ENCODE peak calls at places on chromosomes 5 and 9, in seven cellular contexts. One of them, this sample, is unnamed.
A peak's percentile ranks its signal among the peaks of the same experiment; 100 is the strongest.

GRCh38 chr5:39106332-39106731 is 32.1 kb upstream of the RICTOR start:
- DNase-seq in SJSA1: peak; percentile 36
- DNase-seq in T-helper 9 cell: no peak
- DNase-seq in ureter: no peak
- DNase-seq in A172: no peak
- DNase-seq in NCI-H774: no peak
- DNase-seq in NCI-H345: no peak
- DNase-seq in this sample: no peak

GRCh38 chr5:122882836-122883235 is 37.4 kb downstream of the SNX24 start:
- DNase-seq in SJSA1: no peak
- DNase-seq in T-helper 9 cell: no peak
- DNase-seq in ureter: no peak
- DNase-seq in A172: peak; percentile 44
- DNase-seq in NCI-H774: no peak
- DNase-seq in NCI-H345: no peak
- DNase-seq in this sample: no peak

GRCh38 chr5:74413403-74414060 is 227.0 kb downstream of the ENC1 start:
- DNase-seq in SJSA1: no peak
- DNase-seq in T-helper 9 cell: no peak
- DNase-seq in ureter: no peak
- DNase-seq in A172: no peak
- DNase-seq in NCI-H774: no peak
- DNase-seq in NCI-H345: no peak
- DNase-seq in this sample: no peak

GRCh38 chr9:121156263-121156731 is 45.4 kb downstream of the RAB14 start:
- DNase-seq in SJSA1: peak; percentile 58
- DNase-seq in T-helper 9 cell: no peak
- DNase-seq in ureter: no peak
- DNase-seq in A172: peak; percentile 79
- DNase-seq in NCI-H774: no peak
- DNase-seq in NCI-H345: no peak
- DNase-seq in this sample: no peak

GRCh38 chr5:154446183-154447073 is 631 bp downstream of the SAP30L start:
- DNase-seq in SJSA1: peak; percentile 76
- DNase-seq in T-helper 9 cell: peak; percentile 45
- DNase-seq in ureter: peak; percentile 54
- DNase-seq in A172: peak; percentile 60
- DNase-seq in NCI-H774: no peak
- DNase-seq in NCI-H345: peak; percentile 39
- DNase-seq in this sample: peak; percentile 47

GRCh38 chr5:4989121-4989520 is 151.0 kb upstream of the ADAMTS16 start:
- DNase-seq in SJSA1: no peak
- DNase-seq in T-helper 9 cell: no peak
- DNase-seq in ureter: no peak
- DNase-seq in A172: no peak
- DNase-seq in NCI-H774: no peak
- DNase-seq in NCI-H345: no peak
- DNase-seq in this sample: no peak

GRCh38 chr5:142960309-142960696 is 190.1 kb downstream of the ARHGAP26 start:
- DNase-seq in SJSA1: peak; percentile 78
- DNase-seq in T-helper 9 cell: no peak
- DNase-seq in ureter: no peak
- DNase-seq in A172: peak; percentile 94
- DNase-seq in NCI-H774: no peak
- DNase-seq in NCI-H345: no peak
- DNase-seq in this sample: no peak

GRCh38 chr5:150624334-150625163 is 15.9 kb upstream of the SYNPO start:
- DNase-seq in SJSA1: no peak
- DNase-seq in T-helper 9 cell: peak; percentile 19
- DNase-seq in ureter: no peak
- DNase-seq in A172: no peak
- DNase-seq in NCI-H774: no peak
- DNase-seq in NCI-H345: peak; percentile 23
- DNase-seq in this sample: no peak

GRCh38 chr9:131274674-131275331 is 1.5 kb downstream of the FAM78A start:
- DNase-seq in SJSA1: no peak
- DNase-seq in T-helper 9 cell: no peak
- DNase-seq in ureter: no peak
- DNase-seq in A172: no peak
- DNase-seq in NCI-H774: no peak
- DNase-seq in NCI-H345: no peak
- DNase-seq in this sample: no peak

GRCh38 chr9:129221979-129222635 is 44.0 kb upstream of the IER5L start:
- DNase-seq in SJSA1: no peak
- DNase-seq in T-helper 9 cell: no peak
- DNase-seq in ureter: no peak
- DNase-seq in A172: no peak
- DNase-seq in NCI-H774: no peak
- DNase-seq in NCI-H345: no peak
- DNase-seq in this sample: no peak

GRCh38 chr9:89978185-89978584 is 373.4 kb downstream of the GADD45G start:
- DNase-seq in SJSA1: no peak
- DNase-seq in T-helper 9 cell: no peak
- DNase-seq in ureter: no peak
- DNase-seq in A172: peak; percentile 41
- DNase-seq in NCI-H774: no peak
- DNase-seq in NCI-H345: no peak
- DNase-seq in this sample: no peak

GRCh38 chr5:14417232-14417730 is 164.3 kb upstream of the OTULINL start:
- DNase-seq in SJSA1: peak; percentile 64
- DNase-seq in T-helper 9 cell: no peak
- DNase-seq in ureter: no peak
- DNase-seq in A172: peak; percentile 81
- DNase-seq in NCI-H774: no peak
- DNase-seq in NCI-H345: no peak
- DNase-seq in this sample: no peak

This sample was measured in activated CD4-positive, CD25-positive, alpha-beta regulatory T cell treated with anti-CD3 and anti-CD28 coated beads, Interleukin-2, amount 50 U/mL, for 72 hours.